ENCODE peak calls at places on chromosomes 5 and 9, in ten cellular contexts. K, J, M, V, Q, D, Z, T, A and S are unnamed samples.

GRCh38 chr5:168975331-168975730 is 325.6 kb downstream of the SLIT3 start:
- DNase-seq in K (no peak), J (no peak), M (no peak), V (no peak), Q (no peak), D (no peak), Z (no peak), T (no peak), A (no peak), S (no peak)

GRCh38 chr9:91783876-91784672 is 166.0 kb downstream of the ROR2 start:
- DNase-seq in K (no peak), J (no peak), M (no peak), V (no peak), Q (no peak), D (no peak), Z (no peak), T (no peak), A (no peak), S (no peak)

GRCh38 chr5:134255418-134256150 is 29.7 kb upstream of the PPP2CA start:
- DNase-seq in K (no peak), J (no peak), M (no peak), V (no peak), Q (peak), D (no peak), Z (no peak), T (no peak), A (no peak), S (no peak)

GRCh38 chr9:123418506-123418905 is 62.5 kb downstream of the CRB2 start:
- DNase-seq in K (no peak), J (peak), M (no peak), V (no peak), Q (no peak), D (no peak), Z (no peak), T (no peak), A (no peak), S (peak)

GRCh38 chr5:23506329-23507236 is 826 bp upstream of the PRDM9 start:
- DNase-seq in K (no peak), J (no peak), M (peak), V (no peak), Q (peak), D (peak), Z (peak), T (no peak), A (peak), S (no peak)

GRCh38 chr5:143600396-143601075 is 197.1 kb upstream of the NR3C1 start:
- DNase-seq in K (no peak), J (no peak), M (no peak), V (no peak), Q (peak), D (no peak), Z (no peak), T (no peak), A (no peak), S (peak)

GRCh38 chr5:127959152-127959764 is 124.3 kb upstream of the SLC12A2 start:
- DNase-seq in K (peak), J (peak), M (no peak), V (no peak), Q (peak), D (peak), Z (peak), T (peak), A (no peak), S (no peak)

GRCh38 chr5:56384186-56384585 is 151.1 kb upstream of the ANKRD55 start:
- DNase-seq in K (no peak), J (no peak), M (no peak), V (no peak), Q (peak), D (no peak), Z (no peak), T (no peak), A (no peak), S (no peak)

GRCh38 chr9:128369024-128369706 is 2.0 kb upstream of the URM1 start:
- DNase-seq in K (no peak), J (no peak), M (no peak), V (no peak), Q (no peak), D (no peak), Z (no peak), T (no peak), A (no peak), S (no peak)

GRCh38 chr5:175753536-175753890 is 95.6 kb downstream of the HRH2 start:
- DNase-seq in K (no peak), J (no peak), M (no peak), V (no peak), Q (no peak), D (no peak), Z (no peak), T (no peak), A (no peak), S (no peak)

GRCh38 chr5:149559712-149560111 is 8.5 kb upstream of the CSNK1A1 start:
- DNase-seq in K (no peak), J (no peak), M (no peak), V (no peak), Q (peak), D (no peak), Z (no peak), T (no peak), A (no peak), S (no peak)

GRCh38 chr9:106861585-106862114 is 1.3 kb upstream of the ZNF462 start:
- DNase-seq in K (no peak), J (no peak), M (no peak), V (no peak), Q (no peak), D (no peak), Z (peak), T (no peak), A (no peak), S (no peak)

GRCh38 chr5:33105521-33105941 is 335.2 kb upstream of the TARS1 start:
- DNase-seq in K (no peak), J (no peak), M (no peak), V (no peak), Q (peak), D (no peak), Z (no peak), T (no peak), A (no peak), S (no peak)

GRCh38 chr5:113510836-113511451 is 2.5 kb upstream of the YTHDC2 start:
- DNase-seq in K (no peak), J (no peak), M (no peak), V (peak), Q (peak), D (no peak), Z (peak), T (peak), A (no peak), S (no peak)

GRCh38 chr5:126369995-126370731 is 53.0 kb upstream of the GRAMD2B start:
- DNase-seq in K (no peak), J (no peak), M (no peak), V (no peak), Q (peak), D (no peak), Z (peak), T (no peak), A (no peak), S (peak)
- TF ChIP-seq CTCF in K (peak), J (no peak), M (no peak), V (no peak), Q (peak), D (no peak), Z (no peak), T (no peak), A (no peak), S (no peak)

DNA sequence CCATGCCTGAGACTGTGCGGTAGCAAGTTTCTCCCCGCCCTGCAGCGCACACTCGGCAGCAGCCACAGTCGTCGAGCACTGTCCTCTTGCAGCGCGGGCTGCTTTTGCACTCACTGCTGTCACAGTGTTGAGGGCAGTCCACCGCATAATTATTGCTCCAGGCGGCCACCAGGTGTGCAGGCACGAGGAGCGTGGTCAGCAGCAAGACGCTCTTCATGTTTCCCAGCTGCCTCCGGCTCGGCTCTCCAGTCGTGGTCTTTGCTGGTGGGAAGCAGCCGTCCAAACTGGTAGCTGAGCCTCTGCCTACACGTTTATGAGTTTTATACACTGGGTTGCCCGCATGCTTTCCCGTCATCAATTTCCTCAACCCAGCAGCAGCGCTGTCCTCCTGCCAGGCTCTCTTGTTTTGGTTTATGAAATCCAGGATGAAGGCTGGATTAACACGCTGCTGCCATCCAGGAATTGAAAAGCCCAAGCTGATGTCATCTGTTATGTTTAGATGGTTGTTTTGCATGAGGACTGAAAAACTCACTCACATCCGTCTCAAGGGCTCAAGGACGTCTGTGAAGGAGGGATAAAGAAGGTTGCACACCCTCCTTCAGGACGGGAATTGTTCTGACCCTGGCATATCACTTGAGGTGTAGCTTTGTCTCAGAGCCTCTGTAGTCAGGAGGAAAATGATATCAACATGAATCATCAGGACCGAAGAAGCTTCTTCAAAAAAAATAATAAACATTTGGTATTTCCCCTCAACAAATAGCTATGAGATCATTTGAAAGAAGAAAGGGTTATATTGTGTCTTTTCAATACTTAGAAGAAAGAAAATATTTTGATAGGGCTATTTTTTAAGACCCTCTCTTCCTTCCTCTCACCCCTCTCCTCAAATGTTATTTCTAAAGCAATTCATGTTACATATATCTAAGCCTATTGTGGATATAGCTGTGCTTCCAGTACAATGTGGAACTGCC is at the start of gene ESM1:
- DNase-seq in K (peak), J (no peak), M (peak), V (no peak), Q (peak), D (no peak), Z (no peak), T (no peak), A (no peak), S (peak)
- TF ChIP-seq CTCF in K (no peak), J (no peak), M (no peak), V (no peak), Q (no peak), D (no peak), Z (peak), T (no peak), A (peak), S (no peak)

GRCh38 chr5:140116716-140117115 is 2.8 kb downstream of the PURA start:
- DNase-seq in K (no peak), J (no peak), M (no peak), V (no peak), Q (no peak), D (no peak), Z (no peak), T (no peak), A (no peak), S (peak)
- TF ChIP-seq CTCF in K (no peak), J (no peak), M (no peak), V (no peak), Q (no peak), D (peak), Z (peak), T (no peak), A (peak), S (peak)

GRCh38 chr9:78510035-78510434 is 213.1 kb downstream of the PSAT1 start:
- DNase-seq in K (no peak), J (no peak), M (no peak), V (no peak), Q (no peak), D (no peak), Z (no peak), T (no peak), A (no peak), S (no peak)

GRCh38 chr9:78507008-78507407 is 210.1 kb downstream of the PSAT1 start:
- DNase-seq in K (no peak), J (no peak), M (no peak), V (no peak), Q (no peak), D (no peak), Z (peak), T (no peak), A (no peak), S (no peak)

DNA sequence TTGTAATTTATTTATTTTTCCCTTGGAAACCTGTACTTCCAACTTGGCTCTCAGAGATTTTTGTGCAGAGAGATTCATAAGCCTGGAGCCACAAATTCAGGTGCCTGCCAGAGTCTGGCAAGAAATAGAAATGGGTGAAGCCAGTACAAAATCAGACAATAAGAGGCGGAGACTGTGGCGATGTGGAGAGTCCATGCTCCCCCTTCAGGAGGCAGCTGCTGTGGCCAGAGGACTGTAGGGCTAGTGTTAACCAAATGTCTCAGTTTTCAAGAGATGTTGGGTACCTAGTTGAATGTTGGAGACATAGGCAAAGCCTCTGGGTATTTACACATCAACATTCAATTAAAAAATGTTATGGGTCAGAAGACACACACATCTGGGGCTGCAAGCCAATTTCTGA is 208.6 kb downstream of the PSAT1 start:
- DNase-seq in K (no peak), J (no peak), M (no peak), V (no peak), Q (no peak), D (no peak), Z (no peak), T (no peak), A (no peak), S (no peak)
- TF ChIP-seq CTCF in K (no peak), J (no peak), M (no peak), V (no peak), Q (no peak), D (no peak), Z (no peak), T (no peak), A (peak), S (no peak)

GRCh38 chr9:130166399-130166798 is 5.8 kb upstream of the NCS1 start:
- DNase-seq in K (no peak), J (no peak), M (no peak), V (no peak), Q (no peak), D (no peak), Z (no peak), T (no peak), A (no peak), S (no peak)

GRCh38 chr9:130165579-130165978 is 6.6 kb upstream of the NCS1 start:
- DNase-seq in K (no peak), J (no peak), M (no peak), V (no peak), Q (no peak), D (no peak), Z (no peak), T (no peak), A (no peak), S (no peak)

GRCh38 chr9:130172161-130172857 is at the start of gene NCS1:
- DNase-seq in K (no peak), J (peak), M (peak), V (no peak), Q (peak), D (peak), Z (peak), T (peak), A (peak), S (peak)

GRCh38 chr9:130171226-130172148 is 717 bp upstream of the NCS1 start:
- DNase-seq in K (no peak), J (no peak), M (no peak), V (no peak), Q (no peak), D (peak), Z (no peak), T (no peak), A (peak), S (peak)

DNA sequence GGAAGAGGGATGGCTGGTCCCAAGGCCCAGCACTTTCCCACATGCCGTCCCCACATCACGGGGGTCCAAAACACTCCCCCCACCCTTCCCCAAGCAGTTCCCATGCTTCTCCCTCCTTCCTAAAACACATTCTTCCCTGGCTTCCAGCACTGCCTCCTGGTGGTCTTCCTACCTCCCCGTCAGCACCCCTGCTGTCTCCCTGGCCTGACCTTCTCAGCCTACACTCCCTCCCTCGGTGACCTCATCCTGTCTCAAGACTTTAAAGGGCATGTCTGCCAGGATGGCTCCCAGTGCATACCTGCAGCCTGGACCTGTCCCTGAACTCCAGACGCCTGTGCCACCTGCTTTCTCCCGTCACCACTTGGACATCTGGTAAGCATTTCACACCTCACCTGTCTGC is 4.3 kb upstream of the NCS1 start:
- DNase-seq in K (no peak), J (no peak), M (no peak), V (no peak), Q (no peak), D (peak), Z (no peak), T (no peak), A (peak), S (no peak)
- TF ChIP-seq CTCF in K (peak), J (no peak), M (no peak), V (no peak), Q (peak), D (peak), Z (peak), T (peak), A (peak), S (no peak)

GRCh38 chr5:96326902-96327301 is 106.1 kb downstream of the PCSK1 start:
- DNase-seq in K (no peak), J (no peak), M (no peak), V (peak), Q (no peak), D (no peak), Z (no peak), T (no peak), A (no peak), S (no peak)

GRCh38 chr5:96330532-96331140 is 102.4 kb downstream of the PCSK1 start:
- DNase-seq in K (no peak), J (no peak), M (no peak), V (no peak), Q (no peak), D (no peak), Z (no peak), T (no peak), A (no peak), S (no peak)

GRCh38 chr5:96329294-96329693 is 103.8 kb downstream of the PCSK1 start:
- DNase-seq in K (no peak), J (no peak), M (peak), V (no peak), Q (no peak), D (no peak), Z (no peak), T (no peak), A (no peak), S (no peak)

GRCh38 chr5:96329886-96330531 is 103.0 kb downstream of the PCSK1 start:
- DNase-seq in K (no peak), J (no peak), M (no peak), V (no peak), Q (no peak), D (no peak), Z (no peak), T (no peak), A (no peak), S (no peak)

DNA sequence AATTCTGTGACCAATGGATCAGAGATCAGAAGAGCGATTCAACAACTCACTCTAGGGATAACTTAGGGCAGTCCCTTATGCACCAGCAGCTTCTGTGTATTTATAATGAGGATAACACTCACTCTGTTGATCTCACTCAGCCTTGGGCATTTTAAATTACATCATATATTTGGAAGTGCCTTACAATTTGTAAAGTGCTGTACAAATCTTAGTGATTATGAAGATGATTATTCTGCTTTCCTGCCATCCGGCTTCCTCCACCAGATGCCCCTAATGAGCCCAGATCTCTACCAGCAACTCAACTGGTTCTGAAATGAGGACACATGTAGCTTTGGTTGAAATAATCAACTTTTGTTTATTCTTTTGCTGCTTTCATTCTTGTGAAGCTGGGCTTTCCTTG is 105.3 kb downstream of the PCSK1 start:
- DNase-seq in K (no peak), J (no peak), M (no peak), V (no peak), Q (no peak), D (no peak), Z (peak), T (no peak), A (no peak), S (no peak)
- TF ChIP-seq CTCF in K (peak), J (no peak), M (no peak), V (no peak), Q (no peak), D (no peak), Z (no peak), T (no peak), A (no peak), S (no peak)